ENCODE peak calls at places on chromosomes 5 and 9, in six cellular contexts. C is EL; V is G401; R is activated effector memory CD4-positive, alpha-beta T cell treated with anti-CD3 and anti-CD28 coated beads, Interleukin-2, amount 50 U/mL, for 16 hours; H is NCI-H460; U is activated CD4-positive, alpha-beta T cell treated with anti-CD3 and anti-CD28 coated beads, Interleukin-2, amount 50 U/mL, for 1 hour. O is an unnamed sample.

GRCh38 chr9:35490155-35490909 is 421 bp downstream of the RUSC2 start:
- DNase-seq in C (peak), R (no peak), H (no peak), V (peak), U (no peak), O (no peak)

GRCh38 chr9:130088056-130088455 is 34.4 kb downstream of the GPR107 start:
- DNase-seq in V (peak), R (peak), C (no peak), H (no peak), U (no peak), O (no peak)

GRCh38 chr9:98219364-98219716 is 26.9 kb upstream of the CORO2A start:
- DNase-seq in U (no peak), V (no peak), C (no peak), H (peak), R (no peak), O (no peak)

GRCh38 chr5:115842089-115842881 is 550 bp downstream of the AP3S1 start:
- DNase-seq in V (peak), C (peak), U (peak), H (peak), R (no peak), O (no peak)

GRCh38 chr5:3107118-3107517 is 355.6 kb upstream of the IRX2 start:
- DNase-seq in C (no peak), R (no peak), U (no peak), V (no peak), H (no peak), O (no peak)

GRCh38 chr5:1343931-1344901 is 683 bp downstream of the CLPTM1L start:
- DNase-seq in U (peak), V (no peak), R (peak), H (no peak), C (peak), O (no peak)

GRCh38 chr9:99040911-99041582 is 63.9 kb upstream of the TGFBR1 start:
- DNase-seq in C (peak), V (no peak), R (no peak), H (no peak), U (no peak), O (no peak)

GRCh38 chr9:37618817-37619216 is 26.4 kb upstream of the TOMM5 start:
- DNase-seq in C (peak), U (no peak), R (no peak), H (no peak), V (no peak), O (no peak)

GRCh38 chr5:14264605-14265316 is 121.6 kb downstream of the TRIO start:
- DNase-seq in U (peak), C (peak), V (peak), H (peak), R (peak), O (peak)

GRCh38 chr5:154740483-154740882 is 14.7 kb upstream of the LARP1 start:
- DNase-seq in C (no peak), V (no peak), R (no peak), U (no peak), H (no peak), O (no peak)

GRCh38 chr5:56637321-56637920 is 177.9 kb upstream of the MAP3K1 start:
- DNase-seq in R (no peak), H (no peak), V (peak), U (no peak), C (peak), O (no peak)

GRCh38 chr5:6328173-6328572 is 50.2 kb downstream of the MED10 start:
- DNase-seq in R (no peak), H (peak), U (no peak), C (peak), V (no peak), O (no peak)

GRCh38 chr9:98075332-98075805 is 18.8 kb downstream of the NANS start:
- DNase-seq in R (no peak), C (peak), V (no peak), H (peak), U (no peak), O (no peak)

GRCh38 chr5:109983135-109983534 is 293.4 kb downstream of the MAN2A1 start:
- DNase-seq in V (no peak), U (no peak), H (no peak), C (no peak), R (no peak), O (no peak)

GRCh38 chr5:73853091-73853490 is 227.1 kb downstream of the ARHGEF28 start:
- DNase-seq in R (no peak), H (peak), V (no peak), C (peak), U (no peak), O (no peak)

GRCh38 chr9:135479469-135480052 is at the start of gene PPP1R26:
- DNase-seq in H (peak), V (no peak), R (no peak), U (no peak), C (no peak), O (no peak)

GRCh38 chr9:221989-222776 is 7.5 kb downstream of the DOCK8 start:
- DNase-seq in C (no peak), R (no peak), U (no peak), H (no peak), V (no peak), O (no peak)

GRCh38 chr9:8101607-8102006 is 302.0 kb upstream of the DMAC1 start:
- DNase-seq in R (no peak), C (no peak), H (no peak), U (no peak), V (no peak), O (no peak)

GRCh38 chr9:75892168-75892901 is 1.9 kb downstream of the PCSK5 start:
- DNase-seq in V (peak), H (no peak), U (no peak), C (no peak), R (no peak), O (no peak)

GRCh38 chr5:158382473-158382872 is 523.5 kb upstream of the CLINT1 start:
- DNase-seq in U (no peak), H (peak), V (peak), R (no peak), C (peak), O (no peak)

GRCh38 chr9:68614121-68614520 is 73.4 kb upstream of the TMEM252 start:
- DNase-seq in R (no peak), U (no peak), H (no peak), V (no peak), C (no peak), O (no peak)

GRCh38 chr9:95268681-95269080 is 48.8 kb downstream of the FANCC start:
- DNase-seq in R (no peak), U (no peak), C (no peak), H (peak), V (peak), O (peak)

GRCh38 chr5:59999056-59999455 is 105.5 kb upstream of the PDE4D start:
- DNase-seq in U (no peak), R (no peak), H (no peak), C (peak), V (no peak), O (no peak)

GRCh38 chr5:14447958-14448881 is 133.4 kb upstream of the OTULINL start:
- DNase-seq in R (no peak), V (peak), U (no peak), C (peak), H (no peak), O (no peak)

GRCh38 chr9:119556129-119556875 is 187.1 kb upstream of the BRINP1 start:
- DNase-seq in R (peak), U (peak), C (peak), V (peak), H (peak), O (peak)

O was measured in NCI-H2107.